ENCODE peak calls at places on chromosomes 3 and 15, in four cellular contexts. C, T, Y and K are unnamed samples.

GRCh38 chr15:81530271-81530670 is 156.3 kb upstream of the TMC3 start:
- DNase-seq in C (no peak), Y (no peak), T (no peak), K (no peak)

GRCh38 chr15:59186501-59186900 is 20.1 kb upstream of the LDHAL6B start:
- DNase-seq in T (no peak), C (peak), Y (no peak), K (no peak)

GRCh38 chr15:75178171-75178937 is 23.3 kb upstream of the C15orf39 start:
- DNase-seq in T (peak), C (no peak), Y (no peak), K (no peak)

GRCh38 chr3:43190682-43191081 is 84.8 kb upstream of the POMGNT2 start:
- DNase-seq in C (no peak), Y (no peak), T (no peak), K (no peak)

GRCh38 chr15:89772933-89773583 is 3.1 kb upstream of the MESP2 start:
- DNase-seq in Y (no peak), C (peak), T (no peak), K (no peak)

GRCh38 chr3:149363053-149363452 is 14.4 kb downstream of the TM4SF1 start:
- DNase-seq in Y (no peak), C (no peak), T (no peak), K (no peak)

GRCh38 chr3:64918989-64919388 is 231.2 kb upstream of the ADAMTS9 start:
- DNase-seq in C (no peak), T (no peak), Y (no peak), K (no peak)

GRCh38 chr3:155323063-155323666 is 29.7 kb upstream of the STRIT1 start:
- DNase-seq in T (peak), C (peak), Y (no peak), K (no peak)

GRCh38 chr3:17420668-17421067 is 321.8 kb downstream of the TBC1D5 start:
- DNase-seq in C (peak), Y (no peak), T (no peak), K (no peak)